ENCODE peak calls at places on chromosomes 2 and 18, in four cellular contexts. L is C1 segment of cervical spinal cord, N is GM10248, Y is nucleus accumbens. J is an unnamed sample.

GRCh38 chr18:7877609-7878008 is 310.5 kb downstream of the PTPRM start:
- DNase-seq in N (no peak), L (no peak), Y (no peak), J (no peak)

GRCh38 chr2:133495226-133495625 is 73.0 kb downstream of the NCKAP5 start:
- DNase-seq in Y (no peak), L (no peak), N (no peak), J (no peak)

GRCh38 chr2:226725096-226725495 is 74.5 kb downstream of the IRS1 start:
- DNase-seq in L (no peak), N (no peak), Y (no peak), J (no peak)

GRCh38 chr2:216066255-216066654 is 15.4 kb downstream of the PECR start:
- DNase-seq in N (no peak), L (no peak), Y (no peak), J (no peak)

GRCh38 chr2:68196120-68196716 is 38.5 kb downstream of the PNO1 start:
- DNase-seq in N (no peak), L (peak), Y (no peak), J (no peak)

GRCh38 chr2:103445356-103445755 is 683.5 kb downstream of the TMEM182 start:
- DNase-seq in N (no peak), Y (no peak), L (no peak), J (no peak)

GRCh38 chr2:39121523-39122063 is 742 bp upstream of the SOS1 start:
- DNase-seq in Y (no peak), N (no peak), L (no peak), J (no peak)

GRCh38 chr2:72824224-72824842 is 1.5 kb downstream of the EXOC6B start:
- DNase-seq in Y (no peak), L (no peak), N (no peak), J (no peak)

GRCh38 chr18:2706903-2707302 is 51.4 kb downstream of the SMCHD1 start:
- DNase-seq in N (no peak), Y (no peak), L (no peak), J (no peak)

GRCh38 chr2:133171396-133172004 is 396.8 kb downstream of the NCKAP5 start:
- DNase-seq in L (peak), Y (no peak), N (peak), J (no peak)

GRCh38 chr2:128395640-128396499 is 77.2 kb upstream of the HS6ST1 start:
- DNase-seq in N (no peak), L (no peak), Y (no peak), J (no peak)

GRCh38 chr2:39593439-39594393 is 72.0 kb upstream of the TMEM178A start:
- DNase-seq in N (peak), Y (no peak), L (peak), J (peak)

GRCh38 chr2:24262571-24262970 is 87.7 kb downstream of the FAM228A start:
- DNase-seq in Y (no peak), N (no peak), L (no peak), J (no peak)

GRCh38 chr18:23263551-23264235 is 128.4 kb downstream of the CABLES1 start:
- DNase-seq in Y (no peak), L (no peak), N (no peak), J (no peak)

GRCh38 chr2:149038442-149039212 is at the start of gene LYPD6B:
- DNase-seq in N (peak), L (no peak), Y (no peak), J (no peak)

GRCh38 chr2:105802587-105802986 is 57.9 kb downstream of the NCK2 start:
- DNase-seq in L (no peak), Y (no peak), N (peak), J (no peak)

GRCh38 chr18:50097702-50098101 is 97.2 kb downstream of the MYO5B start:
- DNase-seq in L (no peak), N (no peak), Y (no peak), J (no peak)